ENCODE peak calls at places on chromosomes 6 and 20, in seven cellular contexts. B, Q, X, J, F, N and E are unnamed samples.

GRCh38 chr6:41132254-41132653 is 21.9 kb downstream of the TREML1 start:
- DNase-seq in B (no peak), Q (no peak), X (no peak), J (no peak), F (no peak), N (no peak), E (no peak)

GRCh38 chr6:35073766-35074471 is 67.2 kb downstream of the TCP11 start:
- DNase-seq in B (no peak), Q (no peak), X (peak), J (no peak), F (no peak), N (no peak), E (no peak)

GRCh38 chr6:27081931-27082330 is 165.6 kb upstream of the PRSS16 start:
- DNase-seq in B (no peak), Q (no peak), X (no peak), J (no peak), F (no peak), N (no peak), E (no peak)

GRCh38 chr6:17505062-17505476 is 95.0 kb upstream of the FAM8A1 start:
- DNase-seq in B (no peak), Q (no peak), X (no peak), J (no peak), F (peak), N (no peak), E (no peak)

GRCh38 chr20:36687850-36688249 is 41.9 kb upstream of the SLA2 start:
- DNase-seq in B (no peak), Q (no peak), X (no peak), J (no peak), F (no peak), N (no peak), E (no peak)

GRCh38 chr6:139996253-139996834 is 621.9 kb upstream of the CITED2 start:
- DNase-seq in B (no peak), Q (no peak), X (no peak), J (peak), F (no peak), N (no peak), E (no peak)

GRCh38 chr20:40958598-40958997 is 70.0 kb upstream of the TOP1 start:
- DNase-seq in B (no peak), Q (no peak), X (no peak), J (no peak), F (no peak), N (no peak), E (no peak)

GRCh38 chr20:50892394-50892793 is 38.8 kb downstream of the ADNP start:
- DNase-seq in B (no peak), Q (no peak), X (no peak), J (no peak), F (no peak), N (no peak), E (no peak)